ENCODE peak calls at places on chromosomes 7 and 10, in nine cellular contexts. One of them, this sample, is unnamed.
A peak's percentile ranks its signal among the peaks of the same experiment; 100 is the strongest.

GRCh38 chr7:14016950-14017349 is 27.5 kb upstream of the ETV1 start:
- DNase-seq in fibroblast of pulmonary artery: no peak
- DNase-seq in Peyer's patch: no peak
- DNase-seq in esophagus squamous epithelium: no peak
- DNase-seq in RWPE1: no peak
- DNase-seq in fibroblast of the aortic adventitia: peak; percentile 14
- DNase-seq in psoas muscle: no peak
- DNase-seq in HCT116: no peak
- DNase-seq in mesothelial cell of epicardium: no peak
- DNase-seq in this sample: no peak

GRCh38 chr10:79001082-79001885 is 67.5 kb upstream of the ZMIZ1 start:
- DNase-seq in fibroblast of pulmonary artery: peak; percentile 53
- DNase-seq in HCT116: no peak
- DNase-seq in RWPE1: no peak
- DNase-seq in Peyer's patch: no peak
- DNase-seq in mesothelial cell of epicardium: no peak
- DNase-seq in fibroblast of the aortic adventitia: peak; percentile 27
- DNase-seq in psoas muscle: no peak
- DNase-seq in esophagus squamous epithelium: no peak
- DNase-seq in this sample: no peak

GRCh38 chr10:128036746-128037542 is 89.3 kb downstream of the MKI67 start:
- DNase-seq in fibroblast of pulmonary artery: peak; percentile 39
- DNase-seq in fibroblast of the aortic adventitia: no peak
- DNase-seq in psoas muscle: no peak
- DNase-seq in RWPE1: peak; percentile 51
- DNase-seq in HCT116: peak; percentile 10
- DNase-seq in esophagus squamous epithelium: no peak
- DNase-seq in Peyer's patch: peak; percentile 81
- DNase-seq in mesothelial cell of epicardium: no peak
- DNase-seq in this sample: no peak

GRCh38 chr10:74949434-74949833 is 123.0 kb downstream of the KAT6B start:
- DNase-seq in fibroblast of pulmonary artery: peak; percentile 20
- DNase-seq in mesothelial cell of epicardium: no peak
- DNase-seq in Peyer's patch: no peak
- DNase-seq in psoas muscle: no peak
- DNase-seq in fibroblast of the aortic adventitia: peak; percentile 38
- DNase-seq in esophagus squamous epithelium: no peak
- DNase-seq in HCT116: no peak
- DNase-seq in RWPE1: no peak
- DNase-seq in this sample: no peak

GRCh38 chr7:3430588-3430987 is 129.5 kb downstream of the SDK1 start:
- DNase-seq in Peyer's patch: no peak
- DNase-seq in HCT116: no peak
- DNase-seq in esophagus squamous epithelium: no peak
- DNase-seq in fibroblast of the aortic adventitia: no peak
- DNase-seq in psoas muscle: no peak
- DNase-seq in RWPE1: peak; percentile 48
- DNase-seq in mesothelial cell of epicardium: no peak
- DNase-seq in fibroblast of pulmonary artery: no peak
- DNase-seq in this sample: no peak

GRCh38 chr7:138359891-138360582 is 100.0 kb upstream of the TRIM24 start:
- DNase-seq in RWPE1: no peak
- DNase-seq in mesothelial cell of epicardium: no peak
- DNase-seq in psoas muscle: no peak
- DNase-seq in fibroblast of the aortic adventitia: no peak
- DNase-seq in HCT116: no peak
- DNase-seq in fibroblast of pulmonary artery: no peak
- DNase-seq in esophagus squamous epithelium: no peak
- DNase-seq in Peyer's patch: no peak
- DNase-seq in this sample: no peak

GRCh38 chr10:118800920-118801319 is 46.1 kb upstream of the CACUL1 start:
- DNase-seq in esophagus squamous epithelium: no peak
- DNase-seq in fibroblast of the aortic adventitia: no peak
- DNase-seq in psoas muscle: no peak
- DNase-seq in mesothelial cell of epicardium: no peak
- DNase-seq in fibroblast of pulmonary artery: peak; percentile 18
- DNase-seq in RWPE1: peak; percentile 32
- DNase-seq in Peyer's patch: peak; percentile 53
- DNase-seq in HCT116: no peak
- DNase-seq in this sample: no peak

GRCh38 chr10:3780766-3781457 is 4.1 kb downstream of the KLF6 start:
- DNase-seq in psoas muscle: no peak
- DNase-seq in fibroblast of pulmonary artery: peak; percentile 52
- DNase-seq in mesothelial cell of epicardium: no peak
- DNase-seq in RWPE1: no peak
- DNase-seq in fibroblast of the aortic adventitia: peak; percentile 48
- DNase-seq in HCT116: no peak
- DNase-seq in esophagus squamous epithelium: no peak
- DNase-seq in Peyer's patch: peak; percentile 59
- DNase-seq in this sample: no peak

GRCh38 chr7:26618458-26618857 is 245.9 kb downstream of the SKAP2 start:
- DNase-seq in RWPE1: no peak
- DNase-seq in fibroblast of pulmonary artery: no peak
- DNase-seq in esophagus squamous epithelium: no peak
- DNase-seq in mesothelial cell of epicardium: no peak
- DNase-seq in fibroblast of the aortic adventitia: no peak
- DNase-seq in Peyer's patch: no peak
- DNase-seq in HCT116: no peak
- DNase-seq in psoas muscle: no peak
- DNase-seq in this sample: no peak

GRCh38 chr7:84190016-84190705 is 4.4 kb downstream of the SEMA3A start:
- DNase-seq in HCT116: no peak
- DNase-seq in RWPE1: no peak
- DNase-seq in fibroblast of pulmonary artery: no peak
- DNase-seq in fibroblast of the aortic adventitia: peak; percentile 60
- DNase-seq in mesothelial cell of epicardium: no peak
- DNase-seq in psoas muscle: no peak
- DNase-seq in esophagus squamous epithelium: no peak
- DNase-seq in Peyer's patch: no peak
- DNase-seq in this sample: no peak

GRCh38 chr7:129949292-129950133 is 3.2 kb downstream of the UBE2H start:
- DNase-seq in fibroblast of pulmonary artery: peak; percentile 90
- DNase-seq in RWPE1: peak; percentile 76
- DNase-seq in esophagus squamous epithelium: no peak
- DNase-seq in fibroblast of the aortic adventitia: peak; percentile 87
- DNase-seq in HCT116: peak; percentile 40
- DNase-seq in mesothelial cell of epicardium: peak; percentile 43
- DNase-seq in Peyer's patch: peak; percentile 45
- DNase-seq in psoas muscle: no peak
- DNase-seq in this sample: no peak

GRCh38 chr7:84912993-84913635 is 273.7 kb downstream of the SEMA3D start:
- DNase-seq in HCT116: no peak
- DNase-seq in esophagus squamous epithelium: no peak
- DNase-seq in Peyer's patch: no peak
- DNase-seq in psoas muscle: no peak
- DNase-seq in fibroblast of pulmonary artery: no peak
- DNase-seq in RWPE1: no peak
- DNase-seq in fibroblast of the aortic adventitia: peak; percentile 2
- DNase-seq in mesothelial cell of epicardium: no peak
- DNase-seq in this sample: no peak

GRCh38 chr10:77599651-77600050 is 38.0 kb downstream of the KCNMA1 start:
- DNase-seq in psoas muscle: no peak
- DNase-seq in RWPE1: no peak
- DNase-seq in fibroblast of the aortic adventitia: no peak
- DNase-seq in HCT116: no peak
- DNase-seq in fibroblast of pulmonary artery: no peak
- DNase-seq in Peyer's patch: no peak
- DNase-seq in mesothelial cell of epicardium: no peak
- DNase-seq in esophagus squamous epithelium: no peak
- DNase-seq in this sample: no peak

GRCh38 chr7:159030490-159031134 is 114.1 kb downstream of the VIPR2 start:
- DNase-seq in fibroblast of pulmonary artery: peak; percentile 15
- DNase-seq in psoas muscle: peak; percentile 60
- DNase-seq in mesothelial cell of epicardium: peak; percentile 76
- DNase-seq in esophagus squamous epithelium: no peak
- DNase-seq in Peyer's patch: peak; percentile 59
- DNase-seq in RWPE1: peak; percentile 4
- DNase-seq in fibroblast of the aortic adventitia: no peak
- DNase-seq in HCT116: peak; percentile 27
- DNase-seq in this sample: peak; percentile 84

GRCh38 chr10:68665841-68666240 is 55.2 kb upstream of the CCAR1 start:
- DNase-seq in HCT116: no peak
- DNase-seq in RWPE1: no peak
- DNase-seq in fibroblast of the aortic adventitia: peak; percentile 66
- DNase-seq in fibroblast of pulmonary artery: peak; percentile 43
- DNase-seq in psoas muscle: no peak
- DNase-seq in esophagus squamous epithelium: no peak
- DNase-seq in mesothelial cell of epicardium: no peak
- DNase-seq in Peyer's patch: no peak
- DNase-seq in this sample: no peak

GRCh38 chr10:125692932-125693847 is 10.2 kb upstream of the TEX36 start:
- DNase-seq in mesothelial cell of epicardium: no peak
- DNase-seq in HCT116: no peak
- DNase-seq in psoas muscle: no peak
- DNase-seq in fibroblast of pulmonary artery: no peak
- DNase-seq in Peyer's patch: no peak
- DNase-seq in fibroblast of the aortic adventitia: peak; percentile 52
- DNase-seq in RWPE1: no peak
- DNase-seq in esophagus squamous epithelium: no peak
- DNase-seq in this sample: no peak

GRCh38 chr7:151796091-151796870 is 80.6 kb downstream of the PRKAG2 start:
- DNase-seq in Peyer's patch: peak; percentile 83
- DNase-seq in esophagus squamous epithelium: no peak
- DNase-seq in HCT116: peak; percentile 86
- DNase-seq in RWPE1: peak; percentile 62
- DNase-seq in fibroblast of pulmonary artery: no peak
- DNase-seq in fibroblast of the aortic adventitia: peak; percentile 25
- DNase-seq in mesothelial cell of epicardium: no peak
- DNase-seq in psoas muscle: peak; percentile 78
- DNase-seq in this sample: no peak

GRCh38 chr7:93773446-93773845 is 117.1 kb downstream of the TFPI2 start:
- DNase-seq in Peyer's patch: no peak
- DNase-seq in fibroblast of the aortic adventitia: no peak
- DNase-seq in esophagus squamous epithelium: no peak
- DNase-seq in RWPE1: no peak
- DNase-seq in psoas muscle: no peak
- DNase-seq in mesothelial cell of epicardium: no peak
- DNase-seq in fibroblast of pulmonary artery: no peak
- DNase-seq in HCT116: no peak
- DNase-seq in this sample: no peak
- TF ChIP-seq CTCF in Peyer's patch: no peak
- TF ChIP-seq CTCF in fibroblast of the aortic adventitia: no peak
- TF ChIP-seq CTCF in esophagus squamous epithelium: no peak
- TF ChIP-seq CTCF in RWPE1: no peak
- TF ChIP-seq CTCF in psoas muscle: no peak
- TF ChIP-seq CTCF in mesothelial cell of epicardium: no peak
- TF ChIP-seq CTCF in fibroblast of pulmonary artery: no peak
- TF ChIP-seq CTCF in HCT116: no peak
- TF ChIP-seq CTCF in this sample: no peak

DNA sequence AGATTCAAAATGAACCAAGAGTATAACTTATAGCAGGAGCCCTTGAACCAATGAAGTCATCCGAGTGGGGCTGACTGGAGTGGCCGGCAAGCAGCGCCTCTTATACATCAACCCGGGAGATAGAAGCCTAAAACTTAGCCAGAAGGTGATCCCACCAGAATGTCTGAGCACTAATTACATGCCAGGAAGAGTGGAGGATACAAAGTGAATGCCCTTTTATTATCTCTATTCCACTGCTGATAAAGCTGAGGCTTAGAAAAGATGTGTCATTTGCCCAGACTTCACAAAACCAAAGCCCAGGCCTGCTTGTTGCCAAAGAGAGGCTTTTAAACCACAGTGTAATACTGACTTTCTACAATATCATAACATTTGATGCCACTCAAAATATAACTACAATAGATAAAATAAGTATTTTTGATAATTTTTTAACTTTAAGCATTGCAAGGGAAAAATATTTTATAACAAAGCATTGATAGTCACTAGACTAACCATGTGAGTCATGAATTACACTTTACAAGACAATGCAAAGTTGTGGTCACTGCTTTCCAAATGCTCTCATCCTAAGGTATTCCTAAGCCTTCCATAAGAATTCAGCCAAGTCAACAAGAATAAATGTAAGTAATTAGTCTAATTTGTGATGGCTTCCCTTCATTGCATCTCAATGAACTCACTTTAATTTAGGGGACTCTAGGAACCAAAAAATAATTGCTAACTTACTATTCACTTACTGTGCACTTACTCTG is 58.6 kb upstream of the ARID5B start:
- DNase-seq in RWPE1: peak; percentile 38
- DNase-seq in fibroblast of pulmonary artery: peak; percentile 66
- DNase-seq in HCT116: no peak
- DNase-seq in mesothelial cell of epicardium: no peak
- DNase-seq in Peyer's patch: no peak
- DNase-seq in esophagus squamous epithelium: no peak
- DNase-seq in fibroblast of the aortic adventitia: peak; percentile 74
- DNase-seq in psoas muscle: no peak
- DNase-seq in this sample: no peak
- TF ChIP-seq CTCF in RWPE1: no peak
- TF ChIP-seq CTCF in fibroblast of pulmonary artery: no peak
- TF ChIP-seq CTCF in HCT116: no peak
- TF ChIP-seq CTCF in mesothelial cell of epicardium: no peak
- TF ChIP-seq CTCF in Peyer's patch: no peak
- TF ChIP-seq CTCF in esophagus squamous epithelium: no peak
- TF ChIP-seq CTCF in fibroblast of the aortic adventitia: no peak
- TF ChIP-seq CTCF in psoas muscle: no peak
- TF ChIP-seq CTCF in this sample: no peak

GRCh38 chr7:17645500-17645899 is 294.8 kb downstream of the SNX13 start:
- DNase-seq in fibroblast of pulmonary artery: no peak
- DNase-seq in esophagus squamous epithelium: no peak
- DNase-seq in fibroblast of the aortic adventitia: no peak
- DNase-seq in Peyer's patch: no peak
- DNase-seq in RWPE1: no peak
- DNase-seq in mesothelial cell of epicardium: no peak
- DNase-seq in psoas muscle: no peak
- DNase-seq in HCT116: no peak
- DNase-seq in this sample: no peak

GRCh38 chr7:17638727-17639126 is 301.6 kb downstream of the SNX13 start:
- DNase-seq in HCT116: no peak
- DNase-seq in psoas muscle: no peak
- DNase-seq in fibroblast of pulmonary artery: peak; percentile 39
- DNase-seq in mesothelial cell of epicardium: no peak
- DNase-seq in Peyer's patch: no peak
- DNase-seq in fibroblast of the aortic adventitia: no peak
- DNase-seq in esophagus squamous epithelium: no peak
- DNase-seq in RWPE1: peak; percentile 59
- DNase-seq in this sample: no peak

GRCh38 chr7:17646181-17646956 is 293.9 kb downstream of the SNX13 start:
- DNase-seq in fibroblast of the aortic adventitia: peak; percentile 81
- DNase-seq in fibroblast of pulmonary artery: peak; percentile 80
- DNase-seq in RWPE1: peak; percentile 26
- DNase-seq in Peyer's patch: no peak
- DNase-seq in psoas muscle: no peak
- DNase-seq in esophagus squamous epithelium: no peak
- DNase-seq in mesothelial cell of epicardium: no peak
- DNase-seq in HCT116: no peak
- DNase-seq in this sample: no peak

GRCh38 chr7:17640730-17641377 is 299.4 kb downstream of the SNX13 start:
- DNase-seq in mesothelial cell of epicardium: no peak
- DNase-seq in Peyer's patch: peak; percentile 56
- DNase-seq in fibroblast of pulmonary artery: peak; percentile 63
- DNase-seq in RWPE1: peak; percentile 46
- DNase-seq in HCT116: peak; percentile 46
- DNase-seq in psoas muscle: no peak
- DNase-seq in esophagus squamous epithelium: no peak
- DNase-seq in fibroblast of the aortic adventitia: peak; percentile 55
- DNase-seq in this sample: no peak
- TF ChIP-seq CTCF in mesothelial cell of epicardium: peak; percentile 88
- TF ChIP-seq CTCF in Peyer's patch: peak; percentile 56
- TF ChIP-seq CTCF in fibroblast of pulmonary artery: peak; percentile 66
- TF ChIP-seq CTCF in RWPE1: peak; percentile 68
- TF ChIP-seq CTCF in HCT116: peak; percentile 73
- TF ChIP-seq CTCF in psoas muscle: peak; percentile 43
- TF ChIP-seq CTCF in esophagus squamous epithelium: peak; percentile 69
- TF ChIP-seq CTCF in fibroblast of the aortic adventitia: peak; percentile 77
- TF ChIP-seq CTCF in this sample: peak; percentile 71

GRCh38 chr7:44175730-44176129 is 13.5 kb downstream of the GCK start:
- DNase-seq in RWPE1: no peak
- DNase-seq in fibroblast of the aortic adventitia: no peak
- DNase-seq in mesothelial cell of epicardium: peak; percentile 36
- DNase-seq in HCT116: no peak
- DNase-seq in esophagus squamous epithelium: no peak
- DNase-seq in fibroblast of pulmonary artery: no peak
- DNase-seq in psoas muscle: no peak
- DNase-seq in Peyer's patch: no peak
- DNase-seq in this sample: peak; percentile 56
- TF ChIP-seq CTCF in RWPE1: no peak
- TF ChIP-seq CTCF in fibroblast of the aortic adventitia: no peak
- TF ChIP-seq CTCF in mesothelial cell of epicardium: no peak
- TF ChIP-seq CTCF in HCT116: no peak
- TF ChIP-seq CTCF in esophagus squamous epithelium: no peak
- TF ChIP-seq CTCF in fibroblast of pulmonary artery: no peak
- TF ChIP-seq CTCF in psoas muscle: no peak
- TF ChIP-seq CTCF in Peyer's patch: no peak
- TF ChIP-seq CTCF in this sample: no peak

This sample was measured in osteocyte.